ENCODE peak calls at places on chromosomes 12 and 14, in nine cellular contexts. Y is AG04449; N is B cell; E is NCI-H748 treated with DMSO at 0.1 percent for 48 hours; R is activated B cell treated with CpG ODN at 0.5 μM for 24 hours; X is A172; W is NCI-H2171 treated with DMSO at 0.1 percent for 48 hours; U is stimulated activated CD4-positive, alpha-beta T cell treated with anti-CD3 and anti-CD28 coated beads, Interleukin-2, amount 100 ng/mL, for 48 hours; A is occipital lobe. J is an unnamed sample.

GRCh38 chr14:24378981-24379906 is 11.3 kb downstream of the NFATC4 start:
- DNase-seq in Y (no peak), N (no peak), E (no peak), R (no peak), X (no peak), W (no peak), U (no peak), A (no peak), J (no peak)

GRCh38 chr14:24701031-24701430 is 67.0 kb upstream of the GZMB start:
- DNase-seq in Y (no peak), N (no peak), E (no peak), R (no peak), X (no peak), W (no peak), U (no peak), A (no peak), J (no peak)

GRCh38 chr14:24900281-24900868 is 149.6 kb downstream of the STXBP6 start:
- DNase-seq in Y (no peak), N (no peak), E (no peak), R (no peak), X (no peak), W (no peak), U (no peak), A (no peak), J (no peak)

GRCh38 chr14:105660816-105661531 is 134.6 kb downstream of the TMEM121 start:
- DNase-seq in Y (no peak), N (no peak), E (no peak), R (no peak), X (no peak), W (no peak), U (no peak), A (no peak), J (no peak)

GRCh38 chr12:28780096-28780495 is 369.0 kb upstream of the FAR2 start:
- DNase-seq in Y (peak), N (no peak), E (no peak), R (no peak), X (peak), W (no peak), U (no peak), A (no peak), J (no peak)

GRCh38 chr12:57929092-57929830 is 12.1 kb upstream of the ATP23 start:
- DNase-seq in Y (no peak), N (no peak), E (no peak), R (no peak), X (no peak), W (no peak), U (no peak), A (no peak), J (no peak)

GRCh38 chr12:96766232-96766631 is 140.8 kb upstream of the NEDD1 start:
- DNase-seq in Y (no peak), N (no peak), E (no peak), R (no peak), X (no peak), W (no peak), U (no peak), A (no peak), J (no peak)

GRCh38 chr12:674272-674781 is 11.1 kb upstream of the NINJ2 start:
- DNase-seq in Y (no peak), N (no peak), E (no peak), R (peak), X (no peak), W (no peak), U (peak), A (no peak), J (no peak)

GRCh38 chr12:112559784-112560183 is 141.0 kb downstream of the PTPN11 start:
- DNase-seq in Y (no peak), N (no peak), E (no peak), R (no peak), X (peak), W (no peak), U (no peak), A (no peak), J (no peak)

GRCh38 chr12:96063046-96063445 is 27.7 kb upstream of the LTA4H start:
- DNase-seq in Y (no peak), N (no peak), E (no peak), R (no peak), X (no peak), W (no peak), U (no peak), A (no peak), J (no peak)

GRCh38 chr12:78290606-78291345 is 460.1 kb downstream of the NAV3 start:
- DNase-seq in Y (peak), N (no peak), E (no peak), R (no peak), X (no peak), W (no peak), U (no peak), A (no peak), J (no peak)

GRCh38 chr14:68284333-68284732 is 464.8 kb downstream of the RAD51B start:
- DNase-seq in Y (no peak), N (no peak), E (no peak), R (no peak), X (no peak), W (no peak), U (no peak), A (no peak), J (no peak)

GRCh38 chr12:131536766-131537165 is 174.1 kb upstream of the SFSWAP start:
- DNase-seq in Y (no peak), N (no peak), E (no peak), R (no peak), X (no peak), W (no peak), U (no peak), A (no peak), J (no peak)

GRCh38 chr14:70642313-70643235 is 858 bp downstream of the TTC9 start:
- DNase-seq in Y (no peak), N (peak), E (no peak), R (peak), X (no peak), W (peak), U (no peak), A (peak), J (no peak)

GRCh38 chr14:19878029-19878642 is 3.2 kb downstream of the OR4K2 start:
- DNase-seq in Y (no peak), N (no peak), E (no peak), R (no peak), X (peak), W (peak), U (no peak), A (no peak), J (no peak)

GRCh38 chr14:74262076-74262475 is 22.8 kb downstream of the VSX2 start:
- DNase-seq in Y (no peak), N (no peak), E (no peak), R (no peak), X (no peak), W (no peak), U (no peak), A (no peak), J (no peak)

GRCh38 chr14:52397844-52398243 is 83.7 kb downstream of the PTGER2 start:
- DNase-seq in Y (no peak), N (no peak), E (no peak), R (no peak), X (no peak), W (no peak), U (no peak), A (no peak), J (no peak)

GRCh38 chr14:32697704-32698103 is 241.0 kb upstream of the NPAS3 start:
- DNase-seq in Y (peak), N (no peak), E (no peak), R (no peak), X (peak), W (no peak), U (no peak), A (no peak), J (no peak)

GRCh38 chr12:122350444-122350843 is 72.0 kb downstream of the CLIP1 start:
- DNase-seq in Y (no peak), N (no peak), E (no peak), R (no peak), X (no peak), W (no peak), U (no peak), A (peak), J (no peak)

GRCh38 chr12:123912415-123913385 is 59.9 kb downstream of the CCDC92 start:
- DNase-seq in Y (no peak), N (no peak), E (peak), R (no peak), X (no peak), W (peak), U (no peak), A (no peak), J (no peak)

GRCh38 chr14:54814076-54814475 is 88.5 kb downstream of the GCH1 start:
- DNase-seq in Y (no peak), N (no peak), E (no peak), R (no peak), X (no peak), W (peak), U (peak), A (no peak), J (no peak)

GRCh38 chr12:119178544-119179334 is at the start of gene HSPB8:
- DNase-seq in Y (peak), N (no peak), E (peak), R (no peak), X (peak), W (peak), U (no peak), A (peak), J (no peak)

GRCh38 chr12:67472551-67472950 is 176.0 kb upstream of the DYRK2 start:
- DNase-seq in Y (no peak), N (no peak), E (no peak), R (no peak), X (no peak), W (peak), U (no peak), A (peak), J (no peak)

GRCh38 chr12:71551529-71551928 is 111.9 kb downstream of the LGR5 start:
- DNase-seq in Y (no peak), N (no peak), E (peak), R (no peak), X (peak), W (peak), U (no peak), A (no peak), J (no peak)

GRCh38 chr12:27382126-27382795 is 49.6 kb downstream of the BMAL2 start:
- DNase-seq in Y (peak), N (no peak), E (no peak), R (no peak), X (peak), W (no peak), U (no peak), A (no peak), J (no peak)

GRCh38 chr12:133026996-133027395 is 10.3 kb upstream of the ZNF84 start:
- DNase-seq in Y (no peak), N (no peak), E (no peak), R (no peak), X (peak), W (no peak), U (no peak), A (no peak), J (no peak)

GRCh38 chr14:59688224-59689170 is 111.9 kb upstream of the CCDC175 start:
- DNase-seq in Y (peak), N (no peak), E (peak), R (no peak), X (peak), W (peak), U (peak), A (no peak), J (peak)

GRCh38 chr12:89140580-89141236 is 211.6 kb downstream of the DUSP6 start:
- DNase-seq in Y (no peak), N (no peak), E (no peak), R (no peak), X (no peak), W (peak), U (no peak), A (peak), J (no peak)

J was measured in NCI-H1930.